ENCODE peak calls at places on chromosomes 7 and 10, in four cellular contexts. C, G, S and Y are unnamed samples.

GRCh38 chr10:103921750-103922195 is 3.8 kb upstream of the STN1 start:
- DNase-seq in C (no peak), S (no peak), G (no peak), Y (no peak)

GRCh38 chr7:24721378-24722030 is 35.8 kb downstream of the GSDME start:
- DNase-seq in C (no peak), G (no peak), S (no peak), Y (no peak)

GRCh38 chr10:95266674-95267095 is 24.1 kb downstream of the PDLIM1 start:
- DNase-seq in S (peak), G (peak), C (peak), Y (peak)

GRCh38 chr10:78548369-78548985 is 514.8 kb downstream of the RPS24 start:
- DNase-seq in C (no peak), S (no peak), G (no peak), Y (no peak)

GRCh38 chr7:20539201-20539600 is 76.3 kb upstream of the ABCB5 start:
- DNase-seq in S (no peak), G (no peak), C (peak), Y (no peak)

GRCh38 chr7:82805527-82805960 is 357.1 kb downstream of the PCLO start:
- DNase-seq in G (peak), C (peak), S (peak), Y (peak)

GRCh38 chr7:1230411-1231213 is 2.1 kb upstream of the UNCX start:
- DNase-seq in S (no peak), G (no peak), C (peak), Y (no peak)

GRCh38 chr7:2870471-2870941 is 26.4 kb upstream of the GNA12 start:
- DNase-seq in G (no peak), S (no peak), C (peak), Y (peak)

GRCh38 chr10:86630079-86630478 is 24.3 kb upstream of the OPN4 start:
- DNase-seq in C (no peak), G (no peak), S (no peak), Y (no peak)

GRCh38 chr7:15686957-15687644 is 618 bp upstream of the MEOX2 start:
- DNase-seq in G (no peak), C (no peak), S (no peak), Y (no peak)

GRCh38 chr10:5607594-5607993 is 58.8 kb downstream of the ASB13 start:
- DNase-seq in S (no peak), G (no peak), C (no peak), Y (no peak)

GRCh38 chr10:11058014-11058413 is 40.3 kb downstream of the CELF2 start:
- DNase-seq in C (no peak), G (no peak), S (no peak), Y (no peak)

GRCh38 chr10:65350619-65351018 is 1575.2 kb upstream of the LRRTM3 start:
- DNase-seq in C (no peak), S (no peak), G (no peak), Y (no peak)

GRCh38 chr10:6394084-6394483 is 186.0 kb downstream of the PRKCQ start:
- DNase-seq in C (no peak), G (no peak), S (no peak), Y (no peak)

GRCh38 chr7:82247814-82248433 is 195.7 kb downstream of the CACNA2D1 start:
- DNase-seq in C (peak), G (no peak), S (no peak), Y (no peak)

DNA sequence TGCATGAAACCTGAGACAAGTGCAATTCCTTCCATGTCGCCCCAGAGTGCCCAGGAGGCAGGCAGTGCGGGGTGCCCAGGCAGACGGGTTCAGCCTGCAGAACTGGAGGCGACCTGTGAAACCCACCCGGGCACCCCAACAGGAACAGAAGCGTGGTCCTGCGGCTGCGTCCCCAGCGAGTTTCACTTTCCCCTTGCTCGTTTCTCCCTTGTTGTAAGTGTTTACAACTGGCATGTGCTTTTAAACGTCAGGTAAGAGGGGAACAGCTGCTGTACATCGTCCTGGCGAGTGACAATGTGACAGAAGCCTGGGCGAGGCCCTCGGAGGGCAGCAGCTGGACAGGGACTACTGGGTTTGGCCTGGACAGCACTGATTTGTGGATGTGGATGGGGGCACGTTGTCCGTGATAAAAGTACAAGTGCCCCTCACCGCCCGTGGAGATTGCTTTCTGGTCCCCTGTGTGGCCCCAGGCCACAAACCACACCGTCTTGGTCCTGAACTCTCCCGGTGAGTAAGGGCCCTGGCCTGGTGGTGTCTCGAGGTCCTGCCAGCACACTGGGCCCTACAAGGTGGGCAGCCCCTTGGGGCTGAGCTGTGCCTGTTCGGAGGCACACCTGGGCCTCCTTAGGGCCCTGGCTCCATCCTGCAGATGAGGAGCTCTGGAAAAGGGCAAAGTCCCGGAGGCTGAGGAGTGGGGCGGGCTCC is 4.0 kb downstream of the VENTX start:
- DNase-seq in C (no peak), G (no peak), S (no peak), Y (no peak)
- H3K4me3 ChIP-seq in C (no peak), G (no peak), S (no peak), Y (no peak)

DNA sequence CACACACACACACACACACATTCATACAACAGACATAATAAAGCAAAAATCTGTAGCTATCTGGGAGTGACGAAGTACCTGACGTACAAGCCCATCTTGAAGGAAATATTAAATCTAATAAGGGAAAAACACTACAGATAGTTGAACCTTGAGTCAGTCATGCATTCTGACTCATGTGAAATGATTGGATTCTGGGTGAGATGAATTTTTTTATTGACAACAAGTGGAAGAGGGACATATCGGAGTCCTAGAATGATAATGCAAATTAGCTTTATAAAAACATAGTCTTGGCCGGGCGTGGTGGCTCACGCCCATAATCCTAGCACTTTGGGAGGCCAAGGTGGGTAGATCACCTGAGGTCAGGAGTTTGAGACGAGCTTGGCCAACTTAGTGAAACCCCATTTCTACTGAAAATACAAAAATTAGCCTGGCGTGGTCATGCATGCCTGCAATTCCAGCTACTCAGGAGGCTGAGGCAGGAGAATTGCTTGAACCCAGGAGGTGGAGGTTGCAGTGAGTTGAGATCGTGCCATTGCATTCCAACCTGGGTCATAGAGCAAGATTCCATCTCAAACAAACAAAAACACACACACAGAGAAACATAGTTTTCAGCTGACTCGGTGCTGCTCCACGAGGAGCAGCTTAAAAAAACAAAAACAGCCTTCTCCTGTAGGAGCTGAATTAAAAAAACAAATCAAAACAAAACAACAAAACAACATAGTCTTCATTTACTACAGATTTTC is 154.4 kb upstream of the MKLN1 start:
- DNase-seq in G (no peak), S (no peak), C (no peak), Y (no peak)
- TF ChIP-seq CTCF in G (no peak), S (no peak), C (no peak), Y (no peak)

GRCh38 chr10:112140110-112140755 is 43.3 kb downstream of the GPAM start:
- DNase-seq in S (no peak), G (no peak), C (peak), Y (peak)

GRCh38 chr10:112136816-112137215 is 46.7 kb downstream of the GPAM start:
- DNase-seq in S (no peak), G (no peak), C (no peak), Y (no peak)

GRCh38 chr10:112141297-112141696 is 42.3 kb downstream of the GPAM start:
- DNase-seq in G (no peak), S (no peak), C (peak), Y (no peak)

GRCh38 chr10:112137381-112137987 is 46.1 kb downstream of the GPAM start:
- DNase-seq in G (no peak), C (peak), S (no peak), Y (peak)

DNA sequence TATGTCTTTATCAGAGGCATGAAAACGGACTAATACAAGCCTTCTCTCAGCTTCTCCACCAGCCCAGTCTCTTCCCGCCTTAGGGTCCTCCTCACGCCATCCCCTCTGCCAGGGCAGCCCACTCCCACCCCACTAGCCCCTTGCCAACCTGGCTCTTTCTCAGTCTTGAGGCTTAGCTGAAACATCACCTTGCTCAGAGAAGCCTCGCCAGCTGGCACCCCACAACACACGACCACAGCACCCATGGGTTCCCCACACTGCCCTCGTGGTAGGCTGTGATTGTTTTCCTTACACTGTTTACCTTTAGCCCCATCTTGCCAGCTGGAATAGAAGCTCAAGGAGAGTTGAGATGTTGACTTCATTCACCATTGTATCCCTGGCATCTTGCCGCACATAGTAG is 44.4 kb downstream of the GPAM start:
- DNase-seq in G (no peak), C (no peak), S (no peak), Y (no peak)
- H3K4me3 ChIP-seq in G (no peak), C (no peak), S (no peak), Y (no peak)

DNA sequence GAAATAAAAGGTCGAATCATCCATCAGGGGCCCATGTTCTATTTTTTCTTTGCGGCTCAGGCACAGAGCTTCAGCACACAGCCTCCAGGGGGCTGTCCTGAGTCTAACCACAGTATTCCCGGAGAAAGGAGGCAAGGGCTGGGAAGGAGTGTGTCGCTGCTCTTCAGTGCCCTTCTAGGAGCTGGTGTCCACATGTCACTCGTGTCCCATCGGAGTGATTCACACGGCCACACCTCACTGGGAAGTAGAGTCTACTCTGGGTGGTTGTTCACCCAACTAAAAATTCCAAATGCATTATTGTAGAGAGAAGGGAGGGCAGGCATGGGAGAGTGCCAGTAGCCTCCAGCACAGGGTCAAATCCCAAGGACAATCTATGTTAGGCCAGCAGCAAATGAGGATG is 114.8 kb upstream of the LANCL2 start:
- DNase-seq in G (no peak), S (no peak), C (no peak), Y (no peak)
- TF ChIP-seq CTCF in G (peak), S (peak), C (peak), Y (peak)

GRCh38 chr7:50832744-50833143 is 50.0 kb upstream of the GRB10 start:
- DNase-seq in S (no peak), G (peak), C (peak), Y (no peak)

GRCh38 chr7:50824882-50825281 is 42.2 kb upstream of the GRB10 start:
- DNase-seq in C (no peak), G (no peak), S (no peak), Y (no peak)

GRCh38 chr7:50827281-50827680 is 44.6 kb upstream of the GRB10 start:
- DNase-seq in C (no peak), S (no peak), G (no peak), Y (no peak)

GRCh38 chr7:50826371-50827172 is 43.9 kb upstream of the GRB10 start:
- DNase-seq in C (peak), S (no peak), G (peak), Y (peak)

DNA sequence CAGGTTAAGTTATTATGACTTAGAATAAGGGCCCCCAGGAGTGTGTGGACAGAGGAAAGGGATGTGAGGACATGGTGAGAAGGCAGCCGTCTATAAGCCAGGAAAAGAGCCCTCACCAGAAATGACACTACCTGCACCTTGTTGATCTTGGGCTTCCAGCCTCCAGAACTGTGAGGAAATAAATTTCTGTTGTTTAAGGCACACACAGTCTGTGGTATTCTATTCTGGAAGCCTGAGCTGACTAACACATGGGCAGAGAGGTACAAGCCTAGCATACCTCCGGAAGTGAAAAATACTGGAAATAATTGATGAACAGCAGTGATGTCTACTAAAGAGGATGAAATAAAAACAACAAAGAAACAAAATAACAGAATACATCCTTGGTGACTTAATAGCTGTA is 46.1 kb upstream of the GRB10 start:
- DNase-seq in G (no peak), S (no peak), C (no peak), Y (no peak)
- H3K4me3 ChIP-seq in G (no peak), S (no peak), C (no peak), Y (no peak)

GRCh38 chr10:132940791-132941465 is 1.4 kb downstream of the CFAP46 start:
- DNase-seq in G (no peak), C (no peak), S (no peak), Y (no peak)

GRCh38 chr10:132941640-132942051 is 724 bp downstream of the CFAP46 start:
- DNase-seq in G (no peak), C (no peak), S (no peak), Y (no peak)

GRCh38 chr10:132943555-132944404 is 1.4 kb upstream of the CFAP46 start:
- DNase-seq in S (no peak), C (no peak), G (no peak), Y (no peak)

GRCh38 chr10:132942740-132943554 is 577 bp upstream of the CFAP46 start:
- DNase-seq in C (no peak), G (no peak), S (no peak), Y (no peak)

GRCh38 chr10:132942101-132942739 is at the start of gene CFAP46:
- DNase-seq in G (no peak), C (no peak), S (no peak), Y (no peak)
- TF ChIP-seq CTCF in G (peak), C (no peak), S (no peak), Y (no peak)

DNA sequence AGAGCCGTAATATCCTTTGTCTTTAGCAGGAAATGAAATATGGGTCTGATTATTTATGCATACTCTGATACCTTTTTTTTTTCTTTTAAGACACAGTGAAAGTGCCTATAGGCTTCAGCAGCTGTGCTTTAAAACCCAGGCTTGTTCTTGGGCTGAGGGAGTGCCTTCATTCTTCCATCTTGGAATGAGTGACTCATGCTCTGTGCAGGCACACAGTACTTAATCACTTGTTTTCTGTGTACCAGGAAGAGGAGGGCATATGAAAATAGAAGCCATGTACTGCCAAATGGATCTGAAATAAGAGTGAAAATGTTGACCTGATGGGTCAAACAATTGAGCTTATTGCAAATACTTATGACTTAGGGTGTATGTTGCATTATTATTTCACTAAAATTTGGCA is 12.0 kb downstream of the INPP5F start:
- DNase-seq in S (peak), G (no peak), C (peak), Y (peak)
- H3K4me3 ChIP-seq in S (no peak), G (no peak), C (no peak), Y (no peak)